ENCODE peak calls at places on chromosomes 6 and 20, in ten cellular contexts. G is fibroblast of the conjunctiva; L is T-helper 2 cell; X is AG10803; I is AG08396; A is GM13977; W is H1; U is T-helper 17 cell; M is astrocyte of the cerebellum; B is stimulated activated naive B cell treated with anti-CD40 and anti-IgM and Interleukin-4, amounts not matched to agents 10 μg/mL and 1 μg/mL and 100 μg/mL, for 72 hours. R is an unnamed sample.

GRCh38 chr20:41142914-41143313 is 5.6 kb downstream of the PLCG1 start:
- DNase-seq in X (no peak), W (no peak), M (no peak), G (no peak), U (no peak), A (no peak), I (no peak), B (no peak), L (no peak), R (peak; percentile 31)

GRCh38 chr6:85344996-85345395 is 104.9 kb upstream of the NT5E start:
- DNase-seq in M (no peak), B (no peak), W (no peak), U (no peak), L (no peak), G (no peak), I (no peak), A (no peak), X (no peak), R (no peak)

GRCh38 chr6:105835373-105835772 is 250.8 kb upstream of the PRDM1 start:
- DNase-seq in B (no peak), X (peak; percentile 22), M (no peak), A (no peak), I (no peak), L (no peak), G (peak; percentile 37), W (peak; percentile 56), U (no peak), R (peak; percentile 44)

GRCh38 chr20:29743101-29743931 is 1514.1 kb upstream of the DEFB115 start:
- DNase-seq in I (no peak), G (no peak), L (no peak), A (no peak), W (no peak), U (no peak), X (no peak), B (no peak), M (no peak), R (no peak)

GRCh38 chr6:40265615-40266014 is 321.5 kb downstream of the LRFN2 start:
- DNase-seq in U (no peak), B (no peak), G (no peak), L (no peak), A (no peak), W (no peak), M (no peak), X (no peak), I (no peak), R (no peak)

GRCh38 chr6:159151266-159151855 is 17.8 kb upstream of the FNDC1 start:
- DNase-seq in B (peak; percentile 36), G (no peak), L (peak; percentile 21), M (no peak), I (peak; percentile 69), W (no peak), A (peak; percentile 48), X (peak; percentile 64), U (no peak), R (peak; percentile 27)

GRCh38 chr20:48737463-48738093 is 90.2 kb downstream of the PREX1 start:
- DNase-seq in W (no peak), L (no peak), M (no peak), U (no peak), B (no peak), A (no peak), G (no peak), X (no peak), I (no peak), R (no peak)

GRCh38 chr6:168892031-168892430 is 361.6 kb downstream of the THBS2 start:
- DNase-seq in I (no peak), G (no peak), X (no peak), B (no peak), A (no peak), U (no peak), M (no peak), L (no peak), W (no peak), R (no peak)

GRCh38 chr20:31494131-31494530 is 19.0 kb downstream of the REM1 start:
- DNase-seq in G (no peak), M (no peak), I (no peak), X (peak; percentile 48), B (no peak), U (no peak), L (no peak), A (no peak), W (peak; percentile 67), R (no peak)

GRCh38 chr6:168877821-168878282 is 375.8 kb downstream of the THBS2 start:
- DNase-seq in M (no peak), L (no peak), I (no peak), W (no peak), B (no peak), U (no peak), A (no peak), G (no peak), X (no peak), R (no peak)

GRCh38 chr6:78942451-78942850 is 75.1 kb downstream of the IRAK1BP1 start:
- DNase-seq in I (peak; percentile 4), G (no peak), U (no peak), B (no peak), X (peak; percentile 16), W (no peak), L (no peak), M (no peak), A (no peak), R (no peak)

GRCh38 chr20:57205625-57206219 is 60.7 kb downstream of the BMP7 start:
- DNase-seq in X (peak; percentile 69), G (peak; percentile 33), M (no peak), W (no peak), B (no peak), I (peak; percentile 42), L (no peak), A (no peak), U (no peak), R (no peak)

GRCh38 chr6:5518936-5519491 is 257.7 kb downstream of the FARS2 start:
- DNase-seq in A (no peak), U (no peak), G (no peak), B (no peak), L (no peak), X (no peak), M (no peak), I (no peak), W (no peak), R (no peak)

GRCh38 chr6:10725046-10725445 is 2.2 kb downstream of the TMEM14C start:
- DNase-seq in G (no peak), L (no peak), I (no peak), W (no peak), M (no peak), A (no peak), X (no peak), U (no peak), B (no peak), R (no peak)

GRCh38 chr6:149423946-149424440 is 23.9 kb downstream of the SUMO4 start:
- DNase-seq in I (no peak), A (no peak), X (no peak), B (no peak), M (no peak), W (no peak), G (no peak), U (no peak), L (no peak), R (no peak)

GRCh38 chr6:133948472-133948871 is 4.6 kb upstream of the TBPL1 start:
- DNase-seq in B (no peak), A (no peak), W (no peak), U (no peak), I (no peak), M (no peak), L (no peak), X (no peak), G (no peak), R (no peak)

GRCh38 chr6:163626073-163626867 is 211.8 kb downstream of the QKI start:
- DNase-seq in U (no peak), X (peak; percentile 21), M (peak; percentile 15), G (no peak), I (no peak), A (no peak), L (no peak), W (no peak), B (no peak), R (no peak)

GRCh38 chr6:169806718-169807117 is 55.3 kb downstream of the ERMARD start:
- DNase-seq in B (no peak), A (no peak), X (no peak), I (no peak), W (no peak), L (no peak), U (no peak), M (no peak), G (no peak), R (no peak)

GRCh38 chr6:6386010-6386409 is 65.5 kb upstream of the F13A1 start:
- DNase-seq in W (no peak), A (no peak), X (no peak), M (no peak), B (no peak), I (no peak), U (no peak), G (no peak), L (no peak), R (no peak)

GRCh38 chr6:169997930-169998218 is 246.5 kb downstream of the ERMARD start:
- DNase-seq in W (no peak), L (no peak), X (no peak), U (no peak), A (no peak), M (no peak), B (no peak), G (no peak), I (no peak), R (no peak)

GRCh38 chr6:100100776-100101175 is 106.8 kb upstream of the MCHR2 start:
- DNase-seq in M (no peak), I (no peak), A (no peak), G (no peak), B (no peak), U (no peak), X (no peak), W (no peak), L (no peak), R (no peak)